ENCODE peak calls at places on chromosomes 11 and 22, in four cellular contexts. One of them, this sample, is unnamed.

GRCh38 chr11:120513436-120514315 is 2.1 kb downstream of the GRIK4 start:
- DNase-seq in GM12878: no peak
- DNase-seq in HepG2: no peak
- DNase-seq in A549: no peak
- DNase-seq in this sample: peak

GRCh38 chr11:78112588-78113275 is 26.7 kb downstream of the ALG8 start:
- DNase-seq in GM12878: peak
- DNase-seq in HepG2: no peak
- DNase-seq in A549: no peak
- DNase-seq in this sample: no peak

GRCh38 chr11:11502303-11502828 is 119.4 kb downstream of the GALNT18 start:
- DNase-seq in GM12878: no peak
- DNase-seq in HepG2: no peak
- DNase-seq in A549: no peak
- DNase-seq in this sample: peak

GRCh38 chr22:36790648-36791047 is 14.7 kb upstream of the IFT27 start:
- DNase-seq in GM12878: no peak
- DNase-seq in HepG2: no peak
- DNase-seq in A549: peak
- DNase-seq in this sample: no peak

GRCh38 chr11:71282581-71283351 is 30.4 kb upstream of the SHANK2 start:
- DNase-seq in GM12878: no peak
- DNase-seq in HepG2: peak
- DNase-seq in A549: no peak
- DNase-seq in this sample: no peak

GRCh38 chr11:118417801-118418200 is 16.4 kb downstream of the ATP5MG start:
- DNase-seq in GM12878: no peak
- DNase-seq in HepG2: no peak
- DNase-seq in A549: no peak
- DNase-seq in this sample: no peak

GRCh38 chr11:14973621-14974020 is 1.5 kb upstream of the CALCA start:
- DNase-seq in GM12878: no peak
- DNase-seq in HepG2: no peak
- DNase-seq in A549: no peak
- DNase-seq in this sample: peak

GRCh38 chr11:72230764-72231365 is 6.3 kb downstream of the INPPL1 start:
- DNase-seq in GM12878: no peak
- DNase-seq in HepG2: no peak
- DNase-seq in A549: no peak
- DNase-seq in this sample: no peak

GRCh38 chr11:70481625-70482528 is 83.5 kb downstream of the CTTN start:
- DNase-seq in GM12878: no peak
- DNase-seq in HepG2: no peak
- DNase-seq in A549: peak
- DNase-seq in this sample: no peak

GRCh38 chr11:7278314-7278917 is 26.7 kb downstream of the SYT9 start:
- DNase-seq in GM12878: no peak
- DNase-seq in HepG2: peak
- DNase-seq in A549: peak
- DNase-seq in this sample: peak

GRCh38 chr11:77107950-77108349 is 5.3 kb downstream of the OMP start:
- DNase-seq in GM12878: no peak
- DNase-seq in HepG2: peak
- DNase-seq in A549: peak
- DNase-seq in this sample: no peak

GRCh38 chr11:86091566-86091965 is 22.7 kb upstream of the PICALM start:
- DNase-seq in GM12878: no peak
- DNase-seq in HepG2: no peak
- DNase-seq in A549: no peak
- DNase-seq in this sample: no peak

GRCh38 chr22:43213066-43213465 is 26.1 kb upstream of the TTLL12 start:
- DNase-seq in GM12878: no peak
- DNase-seq in HepG2: no peak
- DNase-seq in A549: no peak
- DNase-seq in this sample: no peak

GRCh38 chr11:101436511-101437142 is 147.2 kb downstream of the TRPC6 start:
- DNase-seq in GM12878: no peak
- DNase-seq in HepG2: peak
- DNase-seq in A549: peak
- DNase-seq in this sample: peak

GRCh38 chr11:117914398-117914761 is 14.8 kb downstream of the TMPRSS13 start:
- DNase-seq in GM12878: no peak
- DNase-seq in HepG2: no peak
- DNase-seq in A549: no peak
- DNase-seq in this sample: no peak

GRCh38 chr22:33461698-33462434 is 403.7 kb upstream of the SYN3 start:
- DNase-seq in GM12878: no peak
- DNase-seq in HepG2: no peak
- DNase-seq in A549: peak
- DNase-seq in this sample: no peak

GRCh38 chr11:61957028-61957770 is 7.0 kb downstream of the BEST1 start:
- DNase-seq in GM12878: no peak
- DNase-seq in HepG2: no peak
- DNase-seq in A549: no peak
- DNase-seq in this sample: no peak

GRCh38 chr22:23383491-23384450 is 196.3 kb downstream of the IGLL1 start:
- DNase-seq in GM12878: no peak
- DNase-seq in HepG2: no peak
- DNase-seq in A549: no peak
- DNase-seq in this sample: peak

GRCh38 chr11:70290341-70291065 is 20.0 kb downstream of the PPFIA1 start:
- DNase-seq in GM12878: no peak
- DNase-seq in HepG2: no peak
- DNase-seq in A549: no peak
- DNase-seq in this sample: no peak

GRCh38 chr22:19407649-19408606 is 23.6 kb downstream of the HIRA start:
- DNase-seq in GM12878: no peak
- DNase-seq in HepG2: no peak
- DNase-seq in A549: no peak
- DNase-seq in this sample: peak

GRCh38 chr11:47433157-47433556 is 6.9 kb upstream of the PSMC3 start:
- DNase-seq in GM12878: no peak
- DNase-seq in HepG2: peak
- DNase-seq in A549: peak
- DNase-seq in this sample: no peak

GRCh38 chr11:34165786-34166557 is 60.5 kb downstream of the NAT10 start:
- DNase-seq in GM12878: no peak
- DNase-seq in HepG2: no peak
- DNase-seq in A549: no peak
- DNase-seq in this sample: peak

DNA sequence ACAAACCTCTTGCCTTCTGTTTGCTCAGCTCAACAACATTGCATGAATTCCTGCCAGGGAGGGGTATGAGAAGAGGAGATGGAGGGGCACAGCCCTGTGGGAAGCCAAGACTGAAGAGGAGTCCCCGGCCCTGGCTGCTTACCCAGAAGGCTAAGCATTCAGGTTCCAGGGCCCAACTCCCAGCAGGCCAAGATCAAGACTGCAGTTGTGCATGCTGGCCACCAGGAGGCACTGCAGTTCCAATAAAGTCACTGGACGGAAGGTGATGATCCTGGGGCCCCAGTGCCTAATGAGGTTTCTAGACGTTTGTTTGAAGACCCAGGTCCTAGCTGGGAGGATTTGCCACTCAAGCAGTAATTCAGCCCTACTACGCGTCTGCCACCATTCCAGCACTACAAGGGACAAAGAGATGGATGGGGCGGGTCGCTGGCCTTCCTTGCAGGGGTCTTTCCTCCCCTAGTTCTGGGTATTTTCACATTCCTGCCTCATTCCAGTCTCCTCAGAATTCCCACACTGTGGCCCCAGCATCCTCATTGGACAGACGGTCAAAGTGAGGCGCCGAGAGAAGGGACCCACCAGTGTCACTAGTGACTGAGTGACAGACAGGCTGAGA is 23.6 kb downstream of the ALX4 start:
- DNase-seq in GM12878: peak
- DNase-seq in HepG2: peak
- DNase-seq in A549: peak
- DNase-seq in this sample: peak
- TF ChIP-seq PBX3 in GM12878: no peak
- TF ChIP-seq PBX3 in HepG2: no peak
- TF ChIP-seq PBX3 in A549: no peak
- TF ChIP-seq PBX3 in this sample: no peak

GRCh38 chr11:32447252-32447651 is 11.9 kb upstream of the WT1 start:
- DNase-seq in GM12878: no peak
- DNase-seq in HepG2: no peak
- DNase-seq in A549: no peak
- DNase-seq in this sample: no peak
- TF ChIP-seq PBX3 in GM12878: no peak
- TF ChIP-seq PBX3 in HepG2: no peak
- TF ChIP-seq PBX3 in A549: no peak
- TF ChIP-seq PBX3 in this sample: no peak

GRCh38 chr11:2993000-2993330 is 836 bp upstream of the NAP1L4 start:
- DNase-seq in GM12878: no peak
- DNase-seq in HepG2: no peak
- DNase-seq in A549: no peak
- DNase-seq in this sample: no peak
- TF ChIP-seq PBX3 in GM12878: no peak
- TF ChIP-seq PBX3 in HepG2: no peak
- TF ChIP-seq PBX3 in A549: no peak
- TF ChIP-seq PBX3 in this sample: no peak

GRCh38 chr22:22168941-22169867 is 75.4 kb upstream of the VPREB1 start:
- DNase-seq in GM12878: no peak
- DNase-seq in HepG2: no peak
- DNase-seq in A549: no peak
- DNase-seq in this sample: no peak

GRCh38 chr22:22169923-22170322 is 74.7 kb upstream of the VPREB1 start:
- DNase-seq in GM12878: no peak
- DNase-seq in HepG2: no peak
- DNase-seq in A549: no peak
- DNase-seq in this sample: no peak

GRCh38 chr22:22167791-22168189 is 76.8 kb upstream of the VPREB1 start:
- DNase-seq in GM12878: peak
- DNase-seq in HepG2: no peak
- DNase-seq in A549: no peak
- DNase-seq in this sample: no peak

GRCh38 chr22:22166941-22167713 is 77.5 kb upstream of the VPREB1 start:
- DNase-seq in GM12878: no peak
- DNase-seq in HepG2: no peak
- DNase-seq in A549: no peak
- DNase-seq in this sample: no peak

GRCh38 chr22:22168190-22168940 is 76.2 kb upstream of the VPREB1 start:
- DNase-seq in GM12878: peak
- DNase-seq in HepG2: peak
- DNase-seq in A549: peak
- DNase-seq in this sample: peak
- TF ChIP-seq PBX3 in GM12878: no peak
- TF ChIP-seq PBX3 in HepG2: no peak
- TF ChIP-seq PBX3 in A549: no peak
- TF ChIP-seq PBX3 in this sample: no peak

GRCh38 chr11:65280646-65281045 is 18.9 kb downstream of the POLA2 start:
- DNase-seq in GM12878: no peak
- DNase-seq in HepG2: no peak
- DNase-seq in A549: no peak
- DNase-seq in this sample: no peak
- TF ChIP-seq PBX3 in GM12878: no peak
- TF ChIP-seq PBX3 in HepG2: no peak
- TF ChIP-seq PBX3 in A549: no peak
- TF ChIP-seq PBX3 in this sample: no peak

GRCh38 chr11:134497586-134497985 is 85.5 kb upstream of the B3GAT1 start:
- DNase-seq in GM12878: no peak
- DNase-seq in HepG2: no peak
- DNase-seq in A549: no peak
- DNase-seq in this sample: no peak
- TF ChIP-seq PBX3 in GM12878: no peak
- TF ChIP-seq PBX3 in HepG2: no peak
- TF ChIP-seq PBX3 in A549: no peak
- TF ChIP-seq PBX3 in this sample: no peak

GRCh38 chr22:24481641-24482040 is 13.5 kb upstream of the UPB1 start:
- DNase-seq in GM12878: no peak
- DNase-seq in HepG2: no peak
- DNase-seq in A549: no peak
- DNase-seq in this sample: no peak
- TF ChIP-seq PBX3 in GM12878: no peak
- TF ChIP-seq PBX3 in HepG2: no peak
- TF ChIP-seq PBX3 in A549: no peak
- TF ChIP-seq PBX3 in this sample: no peak

DNA sequence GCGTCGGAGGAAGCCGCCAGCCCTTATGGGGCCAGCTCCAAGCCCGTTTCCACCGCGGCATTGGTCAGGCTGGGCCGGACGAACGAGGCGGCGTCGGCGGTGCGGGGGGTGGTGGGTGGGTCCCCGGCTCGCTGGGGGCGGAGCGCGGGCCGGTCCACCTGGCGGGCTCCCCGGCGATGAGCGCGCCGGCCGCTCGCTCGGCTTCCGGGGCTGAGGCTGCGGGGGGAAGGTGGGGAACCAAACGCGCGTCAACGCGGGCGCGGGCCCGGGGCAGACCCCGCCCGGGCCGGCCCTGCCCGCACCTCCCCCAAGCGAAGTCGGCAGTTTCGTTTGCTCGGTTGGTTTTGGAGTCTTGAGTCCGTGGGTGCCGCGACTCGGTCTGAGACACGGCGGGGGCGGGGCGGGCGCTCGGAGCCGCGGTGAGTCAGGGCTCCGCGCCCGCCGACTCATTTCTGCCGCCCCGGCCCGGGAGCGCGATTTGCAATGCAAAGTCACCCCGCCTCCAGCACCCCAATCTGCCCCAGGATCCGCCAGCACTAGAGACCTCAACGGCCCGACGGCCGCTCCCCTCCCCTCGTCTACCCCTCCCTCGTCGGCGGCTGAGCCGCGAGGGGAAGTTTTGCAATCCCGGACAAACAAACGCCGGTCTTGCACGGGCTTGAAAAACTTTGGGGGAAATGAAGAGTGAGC is 1.3 kb downstream of the ASCL2 start:
- DNase-seq in GM12878: no peak
- DNase-seq in HepG2: peak
- DNase-seq in A549: no peak
- DNase-seq in this sample: peak
- TF ChIP-seq PBX3 in GM12878: no peak
- TF ChIP-seq PBX3 in HepG2: peak
- TF ChIP-seq PBX3 in A549: no peak
- TF ChIP-seq PBX3 in this sample: no peak

DNA sequence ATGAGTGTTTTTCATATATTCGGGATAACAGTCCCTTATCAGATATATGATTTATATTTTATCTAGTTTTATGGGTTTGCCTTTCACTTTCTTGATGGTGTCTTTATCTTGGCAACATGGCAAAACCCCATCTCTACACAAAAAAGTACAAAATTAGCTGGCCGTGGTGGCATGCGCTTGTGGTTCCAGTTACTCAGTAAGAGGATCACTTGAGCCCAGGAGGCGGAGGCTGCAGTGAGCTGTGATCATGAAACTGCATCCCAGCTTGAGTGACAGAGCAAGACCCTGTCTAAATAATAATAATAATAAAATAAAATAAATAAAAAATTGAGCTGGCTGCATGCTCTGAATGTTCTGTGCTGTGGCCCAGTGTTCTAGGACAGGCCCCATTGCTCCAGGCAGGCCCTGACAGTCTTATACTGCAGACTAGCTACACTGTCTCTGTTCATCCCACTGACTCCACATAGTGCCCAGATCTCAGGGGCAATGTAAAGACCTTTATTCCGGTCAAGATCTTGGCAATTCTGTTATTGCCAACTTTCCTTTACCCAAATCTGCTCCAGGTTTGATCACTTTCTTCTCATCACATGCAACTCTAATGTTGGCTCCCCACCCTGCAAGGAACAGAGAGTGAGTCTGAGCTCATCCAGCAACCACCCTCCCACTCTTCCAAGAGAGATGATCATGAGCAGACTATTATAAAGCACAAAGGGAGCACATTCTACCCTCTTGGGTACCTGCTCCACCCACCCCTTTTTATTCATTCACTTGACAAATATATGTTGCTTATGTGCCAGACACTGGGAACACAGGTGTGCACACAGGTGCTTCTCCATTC is 8.8 kb downstream of the HSPA8 start:
- DNase-seq in GM12878: no peak
- DNase-seq in HepG2: no peak
- DNase-seq in A549: no peak
- DNase-seq in this sample: no peak
- TF ChIP-seq PBX3 in GM12878: no peak
- TF ChIP-seq PBX3 in HepG2: no peak
- TF ChIP-seq PBX3 in A549: no peak
- TF ChIP-seq PBX3 in this sample: no peak

This sample was measured in SK-N-SH.